ENCODE peak calls at places on chromosomes 6 and 20, in eight cellular contexts. D is GM23338, Y is endothelial cell of umbilical vein, E is breast epithelium, J is HCT116, A is K562, K is spleen, F is upper lobe of left lung. M is an unnamed sample.

GRCh38 chr6:169807219-169807618 is 55.8 kb downstream of the ERMARD start:
- DNase-seq in E (no peak), F (no peak), D (no peak), Y (no peak), J (no peak), K (peak; percentile 15), A (no peak), M (peak; percentile 84)

GRCh38 chr20:63846128-63846771 is 15.0 kb upstream of the ABHD16B start:
- DNase-seq in E (no peak), Y (no peak), F (no peak), K (peak; percentile 85), J (no peak), D (peak; percentile 89), A (peak; percentile 90), M (no peak)

GRCh38 chr6:43753570-43754183 is 16.3 kb upstream of the VEGFA start:
- DNase-seq in F (peak; percentile 3), E (no peak), K (no peak), D (no peak), A (no peak), J (no peak), Y (peak; percentile 57), M (no peak)

GRCh38 chr6:35694462-35694861 is 5.7 kb upstream of the FKBP5 start:
- DNase-seq in J (peak; percentile 24), A (peak; percentile 58), F (no peak), Y (no peak), K (no peak), D (no peak), E (no peak), M (no peak)

GRCh38 chr6:147974376-147974775 is 368.3 kb upstream of the SASH1 start:
- DNase-seq in A (no peak), E (no peak), F (no peak), K (no peak), J (no peak), Y (no peak), D (no peak), M (no peak)

GRCh38 chr6:145704153-145704781 is 31.1 kb downstream of the EPM2A start:
- DNase-seq in E (no peak), J (no peak), D (peak; percentile 32), F (no peak), K (no peak), Y (peak; percentile 54), A (peak; percentile 11), M (no peak)

GRCh38 chr6:24307881-24308280 is 50.0 kb downstream of the DCDC2 start:
- DNase-seq in D (no peak), F (no peak), A (no peak), Y (no peak), K (no peak), E (no peak), J (no peak), M (no peak)

GRCh38 chr20:38804243-38804642 is 1.3 kb upstream of the PPP1R16B start:
- DNase-seq in J (no peak), K (no peak), E (no peak), D (no peak), F (no peak), A (no peak), Y (no peak), M (no peak)

GRCh38 chr6:7166410-7167293 is 58.9 kb downstream of the RREB1 start:
- DNase-seq in J (no peak), Y (no peak), A (peak; percentile 93), E (no peak), D (no peak), K (no peak), F (peak; percentile 62), M (no peak)

GRCh38 chr20:7375905-7376304 is 564.4 kb downstream of the HAO1 start:
- DNase-seq in K (no peak), A (peak; percentile 15), J (peak; percentile 2), E (no peak), D (peak; percentile 44), F (no peak), Y (peak; percentile 34), M (no peak)

GRCh38 chr20:57167292-57167655 is 99.2 kb downstream of the BMP7 start:
- DNase-seq in A (no peak), F (no peak), Y (no peak), D (no peak), K (no peak), J (no peak), E (no peak), M (no peak)

GRCh38 chr20:57169162-57169561 is 97.3 kb downstream of the BMP7 start:
- DNase-seq in E (no peak), J (no peak), F (no peak), Y (no peak), D (no peak), K (peak; percentile 41), A (no peak), M (no peak)

GRCh38 chr20:57167971-57168693 is 98.3 kb downstream of the BMP7 start:
- DNase-seq in K (peak; percentile 22), A (no peak), E (no peak), F (peak; percentile 28), J (peak; percentile 29), D (no peak), Y (no peak), M (no peak)

GRCh38 chr20:57173041-57173440 is 93.4 kb downstream of the BMP7 start:
- DNase-seq in J (no peak), E (no peak), Y (no peak), K (no peak), D (no peak), F (no peak), A (no peak), M (no peak)

DNA sequence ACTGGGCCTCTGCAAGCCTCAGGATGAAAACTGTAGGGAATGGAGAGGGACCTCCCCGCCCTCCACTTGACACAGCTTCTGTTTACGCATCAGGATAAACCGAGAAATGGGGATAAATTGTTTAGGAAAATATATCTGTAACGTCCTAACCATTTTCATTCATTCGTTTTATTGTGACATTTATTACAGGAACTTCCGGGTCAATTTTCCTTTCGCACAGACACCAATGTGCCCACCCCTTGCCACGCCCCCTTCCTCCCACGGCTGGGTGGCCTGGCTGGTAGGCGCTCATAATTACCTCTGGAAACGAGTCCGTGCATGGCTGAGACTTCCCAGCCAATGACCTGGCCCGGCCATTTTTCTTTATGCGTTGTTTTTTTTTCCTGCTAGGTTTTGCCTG is 96.1 kb downstream of the BMP7 start:
- DNase-seq in E (no peak), A (peak; percentile 9), F (no peak), Y (no peak), K (peak; percentile 24), J (no peak), D (no peak), M (no peak)
- TF ChIP-seq POLR2AphosphoS5 in E (no peak), A (no peak), F (no peak), Y (no peak), K (no peak), J (no peak), D (no peak), M (no peak)

GRCh38 chr6:142863981-142864380 is 81.0 kb downstream of the HIVEP2 start:
- DNase-seq in Y (no peak), F (no peak), A (no peak), K (no peak), J (no peak), E (no peak), D (peak; percentile 60), M (no peak)

GRCh38 chr6:142868917-142869316 is 76.1 kb downstream of the HIVEP2 start:
- DNase-seq in K (no peak), E (no peak), F (no peak), Y (peak; percentile 40), J (no peak), D (no peak), A (no peak), M (no peak)

GRCh38 chr6:142870787-142871371 is 74.1 kb downstream of the HIVEP2 start:
- DNase-seq in K (no peak), J (no peak), Y (no peak), D (no peak), F (no peak), A (no peak), E (no peak), M (no peak)

GRCh38 chr6:142867988-142868818 is 76.8 kb downstream of the HIVEP2 start:
- DNase-seq in F (no peak), D (no peak), A (no peak), K (no peak), Y (peak; percentile 99), J (no peak), E (no peak), M (no peak)

GRCh38 chr6:142867355-142867801 is 77.6 kb downstream of the HIVEP2 start:
- DNase-seq in F (no peak), Y (peak; percentile 79), J (no peak), D (no peak), E (no peak), A (no peak), K (no peak), M (no peak)
- H3K4me1 ChIP-seq in F (peaks cover 26% of the 10 kb centered on the region), Y (peaks cover 32% of the 10 kb centered on the region), J (peaks cover 7% of the 10 kb centered on the region), D (peaks cover 14% of the 10 kb centered on the region), E (no peaks in the 10 kb centered on the region), A (no peaks in the 10 kb centered on the region), K (peaks cover 62% of the 10 kb centered on the region), M (peaks cover 31% of the 10 kb centered on the region)

GRCh38 chr20:46554850-46555249 is 4.4 kb upstream of the OCSTAMP start:
- DNase-seq in F (no peak), K (no peak), J (no peak), A (no peak), D (no peak), Y (no peak), E (no peak), M (no peak)
- TF ChIP-seq POLR2AphosphoS5 in F (no peak), K (no peak), J (no peak), A (no peak), D (no peak), Y (no peak), E (no peak), M (no peak)

GRCh38 chr20:56426026-56426425 is 14.0 kb downstream of the CASS4 start:
- DNase-seq in E (peak; percentile 6), D (no peak), K (no peak), J (no peak), A (no peak), F (peak; percentile 1), Y (no peak), M (no peak)
- H3K4me1 ChIP-seq in E (no peaks in the 10 kb centered on the region), D (no peaks in the 10 kb centered on the region), K (peaks cover 75% of the 10 kb centered on the region), J (peaks cover 32% of the 10 kb centered on the region), A (peaks cover 35% of the 10 kb centered on the region), F (peaks cover 56% of the 10 kb centered on the region), Y (peaks cover 24% of the 10 kb centered on the region), M (peaks cover 39% of the 10 kb centered on the region)